ENCODE peak calls at places on chromosome 10, in six cellular contexts. F, V, H, A, P and C are unnamed samples.

GRCh38 chr10:48735836-48736390 is 51.2 kb downstream of the WDFY4 start:
- DNase-seq in F (no peak), V (no peak), H (no peak), A (no peak), P (no peak), C (no peak)

GRCh38 chr10:6069101-6069931 is 7.1 kb upstream of the IL2RA start:
- DNase-seq in F (no peak), V (no peak), H (peak; percentile 23), A (no peak), P (no peak), C (no peak)

GRCh38 chr10:5970527-5970926 is 6.8 kb downstream of the IL15RA start:
- DNase-seq in F (no peak), V (no peak), H (no peak), A (no peak), P (no peak), C (no peak)

GRCh38 chr10:108404155-108404554 is 1239.6 kb upstream of the SORCS1 start:
- DNase-seq in F (no peak), V (no peak), H (no peak), A (no peak), P (no peak), C (no peak)

GRCh38 chr10:33211123-33211878 is 123.2 kb downstream of the NRP1 start:
- DNase-seq in F (peak; percentile 66), V (no peak), H (peak; percentile 88), A (no peak), P (peak; percentile 75), C (no peak)

GRCh38 chr10:98252451-98252850 is 15.5 kb downstream of the LOXL4 start:
- DNase-seq in F (peak; percentile 51), V (no peak), H (no peak), A (no peak), P (no peak), C (no peak)

GRCh38 chr10:25047902-25048301 is 31.5 kb downstream of the THNSL1 start:
- DNase-seq in F (no peak), V (no peak), H (peak; percentile 95), A (no peak), P (no peak), C (no peak)

GRCh38 chr10:30047924-30048531 is 11.4 kb downstream of the JCAD start:
- DNase-seq in F (no peak), V (no peak), H (no peak), A (no peak), P (no peak), C (no peak)

GRCh38 chr10:72783290-72783689 is 91.3 kb downstream of the MCU start:
- DNase-seq in F (no peak), V (no peak), H (no peak), A (no peak), P (no peak), C (no peak)

GRCh38 chr10:86944907-86945306 is 12.5 kb downstream of the MMRN2 start:
- DNase-seq in F (no peak), V (no peak), H (no peak), A (no peak), P (no peak), C (no peak)

GRCh38 chr10:33055636-33056035 is 97.6 kb upstream of the ITGB1 start:
- DNase-seq in F (no peak), V (no peak), H (peak; percentile 82), A (no peak), P (no peak), C (no peak)

GRCh38 chr10:99845837-99846382 is 63.5 kb downstream of the ABCC2 start:
- DNase-seq in F (peak; percentile 90), V (peak; percentile 65), H (peak; percentile 82), A (peak; percentile 82), P (no peak), C (peak; percentile 72)

GRCh38 chr10:93498196-93498595 is 1.8 kb downstream of the CEP55 start:
- DNase-seq in F (no peak), V (no peak), H (no peak), A (no peak), P (no peak), C (no peak)

GRCh38 chr10:35685402-35685801 is 43.3 kb upstream of the FZD8 start:
- DNase-seq in F (no peak), V (no peak), H (no peak), A (no peak), P (no peak), C (no peak)

GRCh38 chr10:59903871-59904270 is 2.5 kb downstream of the CCDC6 start:
- DNase-seq in F (no peak), V (no peak), H (peak; percentile 50), A (no peak), P (no peak), C (no peak)

GRCh38 chr10:66925896-66926719 is at the start of gene LRRTM3:
- DNase-seq in F (peak; percentile 85), V (no peak), H (peak; percentile 64), A (peak; percentile 76), P (no peak), C (peak; percentile 72)
- H3K4me1 ChIP-seq in F (no peaks in the 10 kb centered on the region), V (no peaks in the 10 kb centered on the region), H (no peaks in the 10 kb centered on the region), A (peaks cover 5% of the 10 kb centered on the region), P (peaks cover 6% of the 10 kb centered on the region), C (no peaks in the 10 kb centered on the region)

DNA sequence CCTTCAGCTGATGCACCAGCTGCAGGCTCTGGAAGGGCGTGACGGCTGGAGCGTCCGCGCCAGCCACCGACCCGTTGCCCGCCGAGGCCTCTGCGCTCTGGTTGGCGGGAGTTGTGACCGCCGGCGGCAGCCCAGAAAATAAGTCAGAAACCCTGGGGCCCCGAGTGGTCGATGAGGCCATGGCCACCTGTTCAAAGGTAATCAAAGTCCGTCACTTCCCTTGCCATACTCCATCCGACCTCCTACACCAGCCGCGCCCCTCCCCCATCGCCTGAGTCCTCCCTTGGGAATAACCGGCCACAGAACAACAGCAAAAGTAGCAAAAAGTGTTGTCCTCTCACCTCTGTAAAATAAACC is 406 bp downstream of the PRLHR start:
- DNase-seq in F (no peak), V (no peak), H (no peak), A (no peak), P (no peak), C (no peak)
- H3K27me3 ChIP-seq in F (peaks cover 57% of the 10 kb centered on the region), V (peaks cover 9% of the 10 kb centered on the region), H (peaks cover 25% of the 10 kb centered on the region), A (peaks cover 27% of the 10 kb centered on the region), P (peaks cover 83% of the 10 kb centered on the region), C (no peaks in the 10 kb centered on the region)

GRCh38 chr10:101065479-101066145 is 3.8 kb downstream of the KAZALD1 start:
- DNase-seq in F (no peak), V (no peak), H (no peak), A (no peak), P (no peak), C (peak; percentile 34)

GRCh38 chr10:101066890-101067355 is 5.1 kb downstream of the KAZALD1 start:
- DNase-seq in F (no peak), V (peak; percentile 37), H (no peak), A (no peak), P (no peak), C (peak; percentile 50)

GRCh38 chr10:101066146-101066889 is 4.5 kb downstream of the KAZALD1 start:
- DNase-seq in F (peak; percentile 79), V (peak; percentile 75), H (no peak), A (peak; percentile 54), P (peak; percentile 87), C (peak; percentile 89)

GRCh38 chr10:101069441-101069840 is 7.7 kb downstream of the KAZALD1 start:
- DNase-seq in F (no peak), V (no peak), H (no peak), A (no peak), P (no peak), C (no peak)

DNA sequence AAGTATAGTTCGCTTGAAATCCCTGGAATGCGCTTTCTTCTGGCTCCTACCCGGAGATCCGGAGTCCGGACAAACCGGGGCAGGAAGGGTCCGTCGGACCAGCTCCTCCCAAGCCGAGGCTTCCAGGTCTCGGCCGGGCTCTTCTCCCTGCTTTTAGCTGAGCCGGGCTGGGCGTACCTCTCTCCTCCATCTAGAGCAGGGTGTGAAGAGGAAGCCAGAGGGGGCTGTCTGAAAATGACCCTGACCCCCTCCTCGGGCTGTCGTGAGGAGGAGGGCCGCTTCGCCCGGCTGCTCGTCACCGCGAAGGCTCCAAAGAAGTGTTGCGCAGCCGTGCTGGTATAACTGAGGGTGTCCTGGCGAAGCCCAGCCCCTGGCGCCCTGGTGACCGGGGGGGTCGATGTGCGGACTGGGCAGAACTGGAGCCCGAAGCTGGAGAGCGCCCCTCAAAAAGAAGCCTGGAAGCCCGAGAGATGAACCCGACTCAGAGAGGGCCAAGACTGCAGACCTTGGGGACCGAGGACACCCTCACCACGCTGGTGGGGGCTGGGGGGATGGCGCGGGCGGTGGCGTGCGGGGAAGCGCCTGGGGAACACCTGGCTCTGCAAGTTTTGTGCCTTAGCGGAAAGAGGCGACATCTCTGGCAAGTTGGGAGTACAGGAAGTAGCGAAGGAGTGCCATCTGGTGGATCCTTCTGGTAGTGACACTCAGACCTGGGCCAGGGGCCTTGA is 5.7 kb downstream of the KAZALD1 start:
- DNase-seq in F (peak; percentile 96), V (peak; percentile 75), H (peak; percentile 51), A (peak; percentile 83), P (peak; percentile 71), C (peak; percentile 84)
- H3K4me3 ChIP-seq in F (peak overlapping the region; percentile 85), V (peak overlapping the region; percentile 47), H (peak overlapping the region; percentile 52), A (peak overlapping the region; percentile 73), P (peak overlapping the region; percentile 65), C (peak overlapping the region; percentile 79)

DNA sequence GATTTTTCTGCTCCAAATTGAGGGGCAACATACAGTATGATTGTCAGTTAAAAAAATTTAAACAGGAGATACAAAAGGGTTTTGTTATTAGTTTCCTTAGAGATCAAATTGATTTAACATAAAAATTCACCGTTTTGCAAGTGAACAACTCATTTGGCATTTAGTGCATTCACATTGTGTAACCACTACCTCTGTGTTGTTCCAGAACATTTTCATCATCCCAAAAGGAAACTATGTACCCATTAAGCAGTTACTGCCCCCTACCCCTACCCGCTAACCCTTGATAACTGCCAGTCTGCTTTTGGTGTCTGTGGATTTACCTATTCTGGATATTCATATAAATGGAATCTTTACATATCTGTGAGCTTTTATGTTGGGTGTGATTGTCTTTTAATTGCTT is 3.1 kb downstream of the ZRANB1 start:
- DNase-seq in F (no peak), V (no peak), H (peak; percentile 64), A (no peak), P (no peak), C (no peak)
- H3K4me1 ChIP-seq in F (no peaks in the 10 kb centered on the region), V (peaks cover 13% of the 10 kb centered on the region), H (peaks cover 8% of the 10 kb centered on the region), A (no peaks in the 10 kb centered on the region), P (peaks cover 74% of the 10 kb centered on the region), C (no peaks in the 10 kb centered on the region)